ENCODE peak calls at places on chromosomes 13 and 19, in six cellular contexts. G, Q, W, P, E and Z are unnamed samples.

GRCh38 chr19:11024259-11024658 is 63.4 kb downstream of the SMARCA4 start:
- DNase-seq in G (no peak), Q (no peak), W (no peak), P (no peak), E (no peak), Z (no peak)

GRCh38 chr19:6712231-6712630 is 8.2 kb downstream of the C3 start:
- DNase-seq in G (no peak), Q (no peak), W (no peak), P (no peak), E (no peak), Z (no peak)

GRCh38 chr13:28268800-28269223 is 130.5 kb downstream of the PAN3 start:
- DNase-seq in G (peak), Q (no peak), W (no peak), P (no peak), E (no peak), Z (peak)

GRCh38 chr13:109856350-109856749 is 70.0 kb upstream of the IRS2 start:
- DNase-seq in G (no peak), Q (no peak), W (no peak), P (no peak), E (no peak), Z (no peak)

GRCh38 chr13:113337556-113337955 is 26.4 kb downstream of the GRTP1 start:
- DNase-seq in G (no peak), Q (no peak), W (no peak), P (no peak), E (no peak), Z (no peak)

GRCh38 chr13:35818577-35819165 is 312.5 kb downstream of the DCLK1 start:
- DNase-seq in G (no peak), Q (no peak), W (peak), P (no peak), E (no peak), Z (no peak)

GRCh38 chr19:46537136-46538097 is 41.8 kb upstream of the PNMA8B start:
- DNase-seq in G (peak), Q (peak), W (peak), P (peak), E (no peak), Z (peak)

GRCh38 chr13:91323349-91323748 is 24.1 kb upstream of the MIR17HG start:
- DNase-seq in G (no peak), Q (no peak), W (no peak), P (no peak), E (no peak), Z (no peak)

GRCh38 chr19:17966497-17967257 is at the start of gene KCNN1:
- DNase-seq in G (no peak), Q (no peak), W (no peak), P (peak), E (no peak), Z (no peak)

GRCh38 chr13:113810640-113811039 is 51.6 kb downstream of the TMEM255B start:
- DNase-seq in G (no peak), Q (no peak), W (no peak), P (no peak), E (no peak), Z (no peak)

GRCh38 chr19:51742736-51743288 is 8.9 kb downstream of the FPR1 start:
- DNase-seq in G (peak), Q (no peak), W (no peak), P (no peak), E (no peak), Z (no peak)

GRCh38 chr19:4620675-4621074 is 18.6 kb upstream of the TNFAIP8L1 start:
- DNase-seq in G (no peak), Q (no peak), W (no peak), P (no peak), E (no peak), Z (no peak)